ENCODE peak calls at places on chromosomes 3 and 15, in six cellular contexts. One of them, this sample, is unnamed.

GRCh38 chr3:155957412-155957880 is 87.0 kb downstream of the GMPS start:
- DNase-seq in astrocyte of the spinal cord: no peak
- DNase-seq in RWPE1: no peak
- DNase-seq in glutamatergic neuron: no peak
- DNase-seq in ovary: no peak
- DNase-seq in GM12865: no peak
- DNase-seq in this sample: no peak

GRCh38 chr3:133853925-133854227 is 41.8 kb downstream of the RAB6B start:
- DNase-seq in glutamatergic neuron: no peak
- DNase-seq in RWPE1: no peak
- DNase-seq in GM12865: no peak
- DNase-seq in ovary: no peak
- DNase-seq in astrocyte of the spinal cord: no peak
- DNase-seq in this sample: no peak

GRCh38 chr15:39361497-39361896 is 219.4 kb upstream of the THBS1 start:
- DNase-seq in RWPE1: no peak
- DNase-seq in glutamatergic neuron: no peak
- DNase-seq in astrocyte of the spinal cord: no peak
- DNase-seq in GM12865: no peak
- DNase-seq in ovary: no peak
- DNase-seq in this sample: no peak

GRCh38 chr3:56884387-56884786 is 82.6 kb upstream of the ARHGEF3 start:
- DNase-seq in ovary: no peak
- DNase-seq in glutamatergic neuron: no peak
- DNase-seq in GM12865: no peak
- DNase-seq in RWPE1: peak
- DNase-seq in astrocyte of the spinal cord: no peak
- DNase-seq in this sample: no peak

GRCh38 chr3:144344925-144345548 is 373.4 kb downstream of the DIPK2A start:
- DNase-seq in glutamatergic neuron: no peak
- DNase-seq in GM12865: no peak
- DNase-seq in ovary: no peak
- DNase-seq in astrocyte of the spinal cord: no peak
- DNase-seq in RWPE1: no peak
- DNase-seq in this sample: no peak

GRCh38 chr15:90953947-90954711 is 555 bp upstream of the RCCD1 start:
- DNase-seq in astrocyte of the spinal cord: no peak
- DNase-seq in GM12865: no peak
- DNase-seq in glutamatergic neuron: no peak
- DNase-seq in RWPE1: no peak
- DNase-seq in ovary: no peak
- DNase-seq in this sample: no peak

GRCh38 chr15:61890106-61890505 is 170.1 kb downstream of the VPS13C start:
- DNase-seq in astrocyte of the spinal cord: no peak
- DNase-seq in RWPE1: no peak
- DNase-seq in GM12865: no peak
- DNase-seq in glutamatergic neuron: no peak
- DNase-seq in ovary: no peak
- DNase-seq in this sample: no peak

GRCh38 chr3:194259982-194260856 is 90.9 kb downstream of the CPN2 start:
- DNase-seq in glutamatergic neuron: no peak
- DNase-seq in RWPE1: no peak
- DNase-seq in ovary: no peak
- DNase-seq in astrocyte of the spinal cord: peak
- DNase-seq in GM12865: no peak
- DNase-seq in this sample: no peak

GRCh38 chr3:162348912-162349311 is 852.3 kb downstream of the OTOL1 start:
- DNase-seq in astrocyte of the spinal cord: no peak
- DNase-seq in RWPE1: no peak
- DNase-seq in GM12865: no peak
- DNase-seq in ovary: no peak
- DNase-seq in glutamatergic neuron: no peak
- DNase-seq in this sample: no peak

GRCh38 chr3:55818485-55818884 is 331.4 kb upstream of the WNT5A start:
- DNase-seq in glutamatergic neuron: no peak
- DNase-seq in astrocyte of the spinal cord: no peak
- DNase-seq in RWPE1: no peak
- DNase-seq in ovary: no peak
- DNase-seq in GM12865: peak
- DNase-seq in this sample: no peak

GRCh38 chr15:78619022-78619950 is 1.5 kb downstream of the CHRNA3 start:
- DNase-seq in glutamatergic neuron: no peak
- DNase-seq in astrocyte of the spinal cord: no peak
- DNase-seq in ovary: no peak
- DNase-seq in GM12865: no peak
- DNase-seq in RWPE1: no peak
- DNase-seq in this sample: no peak

GRCh38 chr3:24678441-24678865 is 183.8 kb upstream of the THRB start:
- DNase-seq in astrocyte of the spinal cord: peak
- DNase-seq in ovary: no peak
- DNase-seq in glutamatergic neuron: no peak
- DNase-seq in GM12865: no peak
- DNase-seq in RWPE1: peak
- DNase-seq in this sample: no peak

GRCh38 chr15:98562361-98562791 is 86.0 kb upstream of the IGF1R start:
- DNase-seq in glutamatergic neuron: no peak
- DNase-seq in GM12865: no peak
- DNase-seq in ovary: no peak
- DNase-seq in astrocyte of the spinal cord: no peak
- DNase-seq in RWPE1: peak
- DNase-seq in this sample: no peak

GRCh38 chr3:113533534-113533892 is 1.2 kb downstream of the SIDT1 start:
- DNase-seq in RWPE1: no peak
- DNase-seq in glutamatergic neuron: no peak
- DNase-seq in astrocyte of the spinal cord: no peak
- DNase-seq in ovary: no peak
- DNase-seq in GM12865: peak
- DNase-seq in this sample: no peak

GRCh38 chr3:54698059-54698458 is 229.8 kb downstream of the LRTM1 start:
- DNase-seq in GM12865: no peak
- DNase-seq in RWPE1: no peak
- DNase-seq in astrocyte of the spinal cord: no peak
- DNase-seq in ovary: no peak
- DNase-seq in glutamatergic neuron: no peak
- DNase-seq in this sample: no peak

GRCh38 chr15:71139264-71139663 is 24.0 kb downstream of the THSD4 start:
- DNase-seq in glutamatergic neuron: no peak
- DNase-seq in ovary: no peak
- DNase-seq in GM12865: no peak
- DNase-seq in astrocyte of the spinal cord: no peak
- DNase-seq in RWPE1: no peak
- DNase-seq in this sample: no peak

GRCh38 chr15:72339777-72340177 is 19.8 kb upstream of the CELF6 start:
- DNase-seq in glutamatergic neuron: peak
- DNase-seq in RWPE1: peak
- DNase-seq in astrocyte of the spinal cord: peak
- DNase-seq in GM12865: no peak
- DNase-seq in ovary: no peak
- DNase-seq in this sample: no peak

GRCh38 chr3:108472011-108472591 is 38.3 kb downstream of the MYH15 start:
- DNase-seq in glutamatergic neuron: no peak
- DNase-seq in astrocyte of the spinal cord: peak
- DNase-seq in ovary: no peak
- DNase-seq in GM12865: no peak
- DNase-seq in RWPE1: peak
- DNase-seq in this sample: no peak

GRCh38 chr15:80556694-80557367 is 138.3 kb upstream of the ABHD17C start:
- DNase-seq in glutamatergic neuron: no peak
- DNase-seq in GM12865: no peak
- DNase-seq in astrocyte of the spinal cord: peak
- DNase-seq in ovary: no peak
- DNase-seq in RWPE1: no peak
- DNase-seq in this sample: no peak

GRCh38 chr15:74497584-74497983 is 36.6 kb upstream of the UBL7 start:
- DNase-seq in glutamatergic neuron: no peak
- DNase-seq in RWPE1: peak
- DNase-seq in ovary: no peak
- DNase-seq in astrocyte of the spinal cord: no peak
- DNase-seq in GM12865: peak
- DNase-seq in this sample: no peak

GRCh38 chr15:87949214-87949933 is 307.2 kb downstream of the NTRK3 start:
- DNase-seq in glutamatergic neuron: no peak
- DNase-seq in RWPE1: no peak
- DNase-seq in ovary: no peak
- DNase-seq in astrocyte of the spinal cord: no peak
- DNase-seq in GM12865: no peak
- DNase-seq in this sample: no peak

GRCh38 chr3:63654246-63654645 is 1.8 kb downstream of the SNTN start:
- DNase-seq in GM12865: no peak
- DNase-seq in astrocyte of the spinal cord: no peak
- DNase-seq in RWPE1: no peak
- DNase-seq in ovary: no peak
- DNase-seq in glutamatergic neuron: no peak
- DNase-seq in this sample: no peak

GRCh38 chr3:123365450-123366143 is 83.3 kb downstream of the ADCY5 start:
- DNase-seq in ovary: no peak
- DNase-seq in RWPE1: peak
- DNase-seq in astrocyte of the spinal cord: no peak
- DNase-seq in glutamatergic neuron: peak
- DNase-seq in GM12865: no peak
- DNase-seq in this sample: no peak

GRCh38 chr3:4979401-4980228 is at the start of gene BHLHE40:
- DNase-seq in ovary: no peak
- DNase-seq in astrocyte of the spinal cord: no peak
- DNase-seq in glutamatergic neuron: peak
- DNase-seq in RWPE1: no peak
- DNase-seq in GM12865: peak
- DNase-seq in this sample: peak

GRCh38 chr15:71109130-71109529 is 6.1 kb upstream of the THSD4 start:
- DNase-seq in GM12865: no peak
- DNase-seq in RWPE1: no peak
- DNase-seq in astrocyte of the spinal cord: peak
- DNase-seq in ovary: no peak
- DNase-seq in glutamatergic neuron: no peak
- DNase-seq in this sample: no peak

GRCh38 chr3:169575381-169575780 is 88.1 kb downstream of the MECOM start:
- DNase-seq in GM12865: no peak
- DNase-seq in RWPE1: peak
- DNase-seq in glutamatergic neuron: peak
- DNase-seq in ovary: no peak
- DNase-seq in astrocyte of the spinal cord: peak
- DNase-seq in this sample: no peak

GRCh38 chr15:101406014-101406413 is 83.5 kb downstream of the PCSK6 start:
- DNase-seq in RWPE1: no peak
- DNase-seq in ovary: no peak
- DNase-seq in glutamatergic neuron: no peak
- DNase-seq in astrocyte of the spinal cord: no peak
- DNase-seq in GM12865: no peak
- DNase-seq in this sample: no peak

GRCh38 chr3:154129625-154130024 is 8.4 kb downstream of the ARHGEF26 start:
- DNase-seq in ovary: no peak
- DNase-seq in astrocyte of the spinal cord: no peak
- DNase-seq in GM12865: no peak
- DNase-seq in glutamatergic neuron: no peak
- DNase-seq in RWPE1: no peak
- DNase-seq in this sample: no peak

GRCh38 chr15:67413770-67414429 is 107.0 kb upstream of the C15orf61 start:
- DNase-seq in astrocyte of the spinal cord: peak
- DNase-seq in RWPE1: no peak
- DNase-seq in GM12865: no peak
- DNase-seq in glutamatergic neuron: no peak
- DNase-seq in ovary: no peak
- DNase-seq in this sample: no peak

GRCh38 chr15:31801152-31801551 is 229.2 kb upstream of the CHRNA7 start:
- DNase-seq in RWPE1: peak
- DNase-seq in astrocyte of the spinal cord: no peak
- DNase-seq in GM12865: no peak
- DNase-seq in glutamatergic neuron: no peak
- DNase-seq in ovary: no peak
- DNase-seq in this sample: no peak

GRCh38 chr15:101255615-101256350 is 3.9 kb upstream of the CHSY1 start:
- DNase-seq in RWPE1: no peak
- DNase-seq in GM12865: no peak
- DNase-seq in glutamatergic neuron: no peak
- DNase-seq in ovary: peak
- DNase-seq in astrocyte of the spinal cord: peak
- DNase-seq in this sample: no peak

GRCh38 chr3:50336452-50337174 is 4.0 kb downstream of the RASSF1 start:
- DNase-seq in astrocyte of the spinal cord: no peak
- DNase-seq in ovary: no peak
- DNase-seq in GM12865: no peak
- DNase-seq in glutamatergic neuron: no peak
- DNase-seq in RWPE1: no peak
- DNase-seq in this sample: no peak

GRCh38 chr3:183591881-183592521 is 36.5 kb upstream of the KLHL6 start:
- DNase-seq in astrocyte of the spinal cord: no peak
- DNase-seq in glutamatergic neuron: no peak
- DNase-seq in ovary: no peak
- DNase-seq in GM12865: peak
- DNase-seq in RWPE1: no peak
- DNase-seq in this sample: no peak
- TF ChIP-seq CTCF in astrocyte of the spinal cord: no peak
- TF ChIP-seq CTCF in glutamatergic neuron: peak
- TF ChIP-seq CTCF in ovary: no peak
- TF ChIP-seq CTCF in GM12865: peak
- TF ChIP-seq CTCF in RWPE1: no peak
- TF ChIP-seq CTCF in this sample: peak

DNA sequence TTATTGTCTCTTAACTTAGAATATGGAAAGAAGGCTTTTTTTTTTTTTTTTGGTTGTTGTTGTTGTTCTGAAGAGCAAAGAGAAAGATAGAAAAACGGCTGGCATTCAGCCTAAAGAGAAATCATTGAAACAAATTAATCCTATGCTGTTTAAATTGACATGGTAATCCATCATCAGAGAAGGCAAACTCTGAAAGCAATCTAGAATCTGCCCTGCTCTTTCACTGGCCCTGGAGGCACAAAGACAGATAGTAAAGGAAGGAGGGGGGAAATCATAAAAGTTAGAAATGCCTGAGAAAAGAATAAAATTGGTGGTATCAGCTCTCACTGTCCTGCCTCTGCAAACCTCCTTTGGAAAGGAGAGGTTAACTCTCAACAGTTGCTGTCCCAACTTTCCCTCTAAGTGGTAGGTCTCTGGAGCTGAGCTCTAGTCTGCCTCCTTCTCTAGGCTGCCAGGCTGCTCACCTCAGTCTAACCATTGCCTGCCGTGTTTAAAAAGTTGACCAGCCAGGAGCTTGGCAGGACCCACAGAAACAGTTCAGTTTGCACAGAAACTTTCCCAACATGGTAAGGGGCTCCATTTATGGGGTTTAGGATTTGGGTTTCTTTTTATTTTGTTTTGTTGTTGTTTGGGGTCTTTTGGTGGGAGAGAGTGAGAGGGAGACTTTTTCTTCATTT is 13.4 kb upstream of the NR2F2 start:
- DNase-seq in glutamatergic neuron: no peak
- DNase-seq in astrocyte of the spinal cord: no peak
- DNase-seq in GM12865: no peak
- DNase-seq in ovary: no peak
- DNase-seq in RWPE1: no peak
- DNase-seq in this sample: no peak
- TF ChIP-seq CTCF in glutamatergic neuron: no peak
- TF ChIP-seq CTCF in astrocyte of the spinal cord: no peak
- TF ChIP-seq CTCF in GM12865: no peak
- TF ChIP-seq CTCF in ovary: no peak
- TF ChIP-seq CTCF in RWPE1: no peak
- TF ChIP-seq CTCF in this sample: no peak

GRCh38 chr15:50234764-50235163 is 30.8 kb downstream of the HDC start:
- DNase-seq in RWPE1: no peak
- DNase-seq in GM12865: no peak
- DNase-seq in ovary: no peak
- DNase-seq in astrocyte of the spinal cord: no peak
- DNase-seq in glutamatergic neuron: no peak
- DNase-seq in this sample: no peak
- TF ChIP-seq CTCF in RWPE1: no peak
- TF ChIP-seq CTCF in GM12865: no peak
- TF ChIP-seq CTCF in ovary: no peak
- TF ChIP-seq CTCF in astrocyte of the spinal cord: no peak
- TF ChIP-seq CTCF in glutamatergic neuron: no peak
- TF ChIP-seq CTCF in this sample: no peak

GRCh38 chr3:59772416-59773408 is 722.9 kb upstream of the CFAP20DC start:
- DNase-seq in astrocyte of the spinal cord: no peak
- DNase-seq in GM12865: peak
- DNase-seq in glutamatergic neuron: no peak
- DNase-seq in ovary: no peak
- DNase-seq in RWPE1: no peak
- DNase-seq in this sample: no peak
- TF ChIP-seq CTCF in astrocyte of the spinal cord: no peak
- TF ChIP-seq CTCF in GM12865: no peak
- TF ChIP-seq CTCF in glutamatergic neuron: no peak
- TF ChIP-seq CTCF in ovary: no peak
- TF ChIP-seq CTCF in RWPE1: no peak
- TF ChIP-seq CTCF in this sample: no peak